ENCODE peak calls at places on chromosomes 5 and 9, in nine cellular contexts. One of them, this sample, is unnamed.
A peak's percentile ranks its signal among the peaks of the same experiment; 100 is the strongest.

GRCh38 chr9:77424993-77425392 is 223.1 kb downstream of the GNA14 start:
- DNase-seq in tibial artery: no peak
- DNase-seq in frontal cortex: no peak
- DNase-seq in activated CD8-positive, alpha-beta memory T cell treated with anti-CD3 and anti-CD28 coated beads, Interleukin-2, amount 10 ng/mL, durations not matched to agents 7 days and 5 days: no peak
- DNase-seq in A172: no peak
- DNase-seq in sciatic nerve: no peak
- DNase-seq in naive thymus-derived CD4-positive, alpha-beta T cell: no peak
- DNase-seq in naive thymus-derived CD8-positive, alpha-beta T cell: no peak
- DNase-seq in RPMI7951: no peak
- DNase-seq in this sample: no peak

GRCh38 chr5:141245250-141245717 is at the start of gene PCDHB15:
- DNase-seq in tibial artery: no peak
- DNase-seq in frontal cortex: no peak
- DNase-seq in activated CD8-positive, alpha-beta memory T cell treated with anti-CD3 and anti-CD28 coated beads, Interleukin-2, amount 10 ng/mL, durations not matched to agents 7 days and 5 days: no peak
- DNase-seq in A172: no peak
- DNase-seq in sciatic nerve: no peak
- DNase-seq in naive thymus-derived CD4-positive, alpha-beta T cell: peak; percentile 6
- DNase-seq in naive thymus-derived CD8-positive, alpha-beta T cell: no peak
- DNase-seq in RPMI7951: peak; percentile 47
- DNase-seq in this sample: peak; percentile 55

GRCh38 chr5:136190904-136191303 is 2.1 kb downstream of the SMIM32 start:
- DNase-seq in tibial artery: no peak
- DNase-seq in frontal cortex: no peak
- DNase-seq in activated CD8-positive, alpha-beta memory T cell treated with anti-CD3 and anti-CD28 coated beads, Interleukin-2, amount 10 ng/mL, durations not matched to agents 7 days and 5 days: no peak
- DNase-seq in A172: no peak
- DNase-seq in sciatic nerve: no peak
- DNase-seq in naive thymus-derived CD4-positive, alpha-beta T cell: no peak
- DNase-seq in naive thymus-derived CD8-positive, alpha-beta T cell: no peak
- DNase-seq in RPMI7951: no peak
- DNase-seq in this sample: no peak

GRCh38 chr5:123754167-123754840 is 242.3 kb downstream of the CSNK1G3 start:
- DNase-seq in tibial artery: no peak
- DNase-seq in frontal cortex: no peak
- DNase-seq in activated CD8-positive, alpha-beta memory T cell treated with anti-CD3 and anti-CD28 coated beads, Interleukin-2, amount 10 ng/mL, durations not matched to agents 7 days and 5 days: no peak
- DNase-seq in A172: no peak
- DNase-seq in sciatic nerve: no peak
- DNase-seq in naive thymus-derived CD4-positive, alpha-beta T cell: no peak
- DNase-seq in naive thymus-derived CD8-positive, alpha-beta T cell: no peak
- DNase-seq in RPMI7951: peak; percentile 20
- DNase-seq in this sample: no peak

GRCh38 chr9:80242022-80242421 is 670.3 kb downstream of the TLE4 start:
- DNase-seq in tibial artery: no peak
- DNase-seq in frontal cortex: no peak
- DNase-seq in activated CD8-positive, alpha-beta memory T cell treated with anti-CD3 and anti-CD28 coated beads, Interleukin-2, amount 10 ng/mL, durations not matched to agents 7 days and 5 days: no peak
- DNase-seq in A172: no peak
- DNase-seq in sciatic nerve: no peak
- DNase-seq in naive thymus-derived CD4-positive, alpha-beta T cell: no peak
- DNase-seq in naive thymus-derived CD8-positive, alpha-beta T cell: no peak
- DNase-seq in RPMI7951: no peak
- DNase-seq in this sample: no peak

GRCh38 chr9:37531699-37532098 is 44.5 kb downstream of the FBXO10 start:
- DNase-seq in tibial artery: no peak
- DNase-seq in frontal cortex: no peak
- DNase-seq in activated CD8-positive, alpha-beta memory T cell treated with anti-CD3 and anti-CD28 coated beads, Interleukin-2, amount 10 ng/mL, durations not matched to agents 7 days and 5 days: peak; percentile 55
- DNase-seq in A172: no peak
- DNase-seq in sciatic nerve: no peak
- DNase-seq in naive thymus-derived CD4-positive, alpha-beta T cell: peak; percentile 15
- DNase-seq in naive thymus-derived CD8-positive, alpha-beta T cell: no peak
- DNase-seq in RPMI7951: no peak
- DNase-seq in this sample: no peak

GRCh38 chr5:132090107-132090506 is 16.5 kb downstream of the CSF2 start:
- DNase-seq in tibial artery: no peak
- DNase-seq in frontal cortex: no peak
- DNase-seq in activated CD8-positive, alpha-beta memory T cell treated with anti-CD3 and anti-CD28 coated beads, Interleukin-2, amount 10 ng/mL, durations not matched to agents 7 days and 5 days: no peak
- DNase-seq in A172: peak; percentile 99
- DNase-seq in sciatic nerve: no peak
- DNase-seq in naive thymus-derived CD4-positive, alpha-beta T cell: no peak
- DNase-seq in naive thymus-derived CD8-positive, alpha-beta T cell: no peak
- DNase-seq in RPMI7951: peak; percentile 99
- DNase-seq in this sample: no peak

GRCh38 chr9:73162987-73163763 is 11.5 kb downstream of the ANXA1 start:
- DNase-seq in tibial artery: no peak
- DNase-seq in frontal cortex: no peak
- DNase-seq in activated CD8-positive, alpha-beta memory T cell treated with anti-CD3 and anti-CD28 coated beads, Interleukin-2, amount 10 ng/mL, durations not matched to agents 7 days and 5 days: no peak
- DNase-seq in A172: no peak
- DNase-seq in sciatic nerve: no peak
- DNase-seq in naive thymus-derived CD4-positive, alpha-beta T cell: no peak
- DNase-seq in naive thymus-derived CD8-positive, alpha-beta T cell: no peak
- DNase-seq in RPMI7951: no peak
- DNase-seq in this sample: no peak

GRCh38 chr5:116375926-116376325 is 198.7 kb downstream of the SEMA6A start:
- DNase-seq in tibial artery: no peak
- DNase-seq in frontal cortex: no peak
- DNase-seq in activated CD8-positive, alpha-beta memory T cell treated with anti-CD3 and anti-CD28 coated beads, Interleukin-2, amount 10 ng/mL, durations not matched to agents 7 days and 5 days: no peak
- DNase-seq in A172: no peak
- DNase-seq in sciatic nerve: no peak
- DNase-seq in naive thymus-derived CD4-positive, alpha-beta T cell: no peak
- DNase-seq in naive thymus-derived CD8-positive, alpha-beta T cell: no peak
- DNase-seq in RPMI7951: no peak
- DNase-seq in this sample: peak; percentile 41

GRCh38 chr5:139725073-139725830 is 70.4 kb upstream of the PSD2 start:
- DNase-seq in tibial artery: peak; percentile 74
- DNase-seq in frontal cortex: no peak
- DNase-seq in activated CD8-positive, alpha-beta memory T cell treated with anti-CD3 and anti-CD28 coated beads, Interleukin-2, amount 10 ng/mL, durations not matched to agents 7 days and 5 days: no peak
- DNase-seq in A172: peak; percentile 95
- DNase-seq in sciatic nerve: no peak
- DNase-seq in naive thymus-derived CD4-positive, alpha-beta T cell: no peak
- DNase-seq in naive thymus-derived CD8-positive, alpha-beta T cell: no peak
- DNase-seq in RPMI7951: peak; percentile 91
- DNase-seq in this sample: no peak

GRCh38 chr5:132180134-132180745 is 47.4 kb downstream of the P4HA2 start:
- DNase-seq in tibial artery: no peak
- DNase-seq in frontal cortex: peak; percentile 38
- DNase-seq in activated CD8-positive, alpha-beta memory T cell treated with anti-CD3 and anti-CD28 coated beads, Interleukin-2, amount 10 ng/mL, durations not matched to agents 7 days and 5 days: no peak
- DNase-seq in A172: peak; percentile 82
- DNase-seq in sciatic nerve: no peak
- DNase-seq in naive thymus-derived CD4-positive, alpha-beta T cell: peak; percentile 19
- DNase-seq in naive thymus-derived CD8-positive, alpha-beta T cell: peak; percentile 13
- DNase-seq in RPMI7951: peak; percentile 73
- DNase-seq in this sample: peak; percentile 70

GRCh38 chr9:134222018-134222573 is 57.7 kb upstream of the RNU6ATAC start:
- DNase-seq in tibial artery: no peak
- DNase-seq in frontal cortex: no peak
- DNase-seq in activated CD8-positive, alpha-beta memory T cell treated with anti-CD3 and anti-CD28 coated beads, Interleukin-2, amount 10 ng/mL, durations not matched to agents 7 days and 5 days: no peak
- DNase-seq in A172: no peak
- DNase-seq in sciatic nerve: peak; percentile 53
- DNase-seq in naive thymus-derived CD4-positive, alpha-beta T cell: no peak
- DNase-seq in naive thymus-derived CD8-positive, alpha-beta T cell: no peak
- DNase-seq in RPMI7951: no peak
- DNase-seq in this sample: no peak

GRCh38 chr9:81849631-81850259 is 78.5 kb upstream of the SPATA31D4 start:
- DNase-seq in tibial artery: no peak
- DNase-seq in frontal cortex: no peak
- DNase-seq in activated CD8-positive, alpha-beta memory T cell treated with anti-CD3 and anti-CD28 coated beads, Interleukin-2, amount 10 ng/mL, durations not matched to agents 7 days and 5 days: no peak
- DNase-seq in A172: peak; percentile 89
- DNase-seq in sciatic nerve: no peak
- DNase-seq in naive thymus-derived CD4-positive, alpha-beta T cell: no peak
- DNase-seq in naive thymus-derived CD8-positive, alpha-beta T cell: no peak
- DNase-seq in RPMI7951: peak; percentile 25
- DNase-seq in this sample: no peak

GRCh38 chr5:94691947-94692346 is 73.5 kb downstream of the SLF1 start:
- DNase-seq in tibial artery: no peak
- DNase-seq in frontal cortex: no peak
- DNase-seq in activated CD8-positive, alpha-beta memory T cell treated with anti-CD3 and anti-CD28 coated beads, Interleukin-2, amount 10 ng/mL, durations not matched to agents 7 days and 5 days: no peak
- DNase-seq in A172: peak; percentile 11
- DNase-seq in sciatic nerve: no peak
- DNase-seq in naive thymus-derived CD4-positive, alpha-beta T cell: no peak
- DNase-seq in naive thymus-derived CD8-positive, alpha-beta T cell: no peak
- DNase-seq in RPMI7951: peak; percentile 68
- DNase-seq in this sample: no peak

GRCh38 chr9:24479696-24480095 is 66.0 kb downstream of the IZUMO3 start:
- DNase-seq in tibial artery: no peak
- DNase-seq in frontal cortex: no peak
- DNase-seq in activated CD8-positive, alpha-beta memory T cell treated with anti-CD3 and anti-CD28 coated beads, Interleukin-2, amount 10 ng/mL, durations not matched to agents 7 days and 5 days: no peak
- DNase-seq in A172: no peak
- DNase-seq in sciatic nerve: no peak
- DNase-seq in naive thymus-derived CD4-positive, alpha-beta T cell: no peak
- DNase-seq in naive thymus-derived CD8-positive, alpha-beta T cell: no peak
- DNase-seq in RPMI7951: no peak
- DNase-seq in this sample: no peak

GRCh38 chr5:76472338-76473336 is 69.6 kb downstream of the IQGAP2 start:
- DNase-seq in tibial artery: no peak
- DNase-seq in frontal cortex: no peak
- DNase-seq in activated CD8-positive, alpha-beta memory T cell treated with anti-CD3 and anti-CD28 coated beads, Interleukin-2, amount 10 ng/mL, durations not matched to agents 7 days and 5 days: no peak
- DNase-seq in A172: no peak
- DNase-seq in sciatic nerve: no peak
- DNase-seq in naive thymus-derived CD4-positive, alpha-beta T cell: peak; percentile 32
- DNase-seq in naive thymus-derived CD8-positive, alpha-beta T cell: no peak
- DNase-seq in RPMI7951: peak; percentile 1
- DNase-seq in this sample: no peak

GRCh38 chr9:3906437-3907213 is 380.8 kb upstream of the RFX3 start:
- DNase-seq in tibial artery: no peak
- DNase-seq in frontal cortex: no peak
- DNase-seq in activated CD8-positive, alpha-beta memory T cell treated with anti-CD3 and anti-CD28 coated beads, Interleukin-2, amount 10 ng/mL, durations not matched to agents 7 days and 5 days: no peak
- DNase-seq in A172: peak; percentile 91
- DNase-seq in sciatic nerve: no peak
- DNase-seq in naive thymus-derived CD4-positive, alpha-beta T cell: no peak
- DNase-seq in naive thymus-derived CD8-positive, alpha-beta T cell: no peak
- DNase-seq in RPMI7951: peak; percentile 91
- DNase-seq in this sample: peak; percentile 62

GRCh38 chr9:137506274-137506673 is 43.9 kb downstream of the PNPLA7 start:
- DNase-seq in tibial artery: no peak
- DNase-seq in frontal cortex: no peak
- DNase-seq in activated CD8-positive, alpha-beta memory T cell treated with anti-CD3 and anti-CD28 coated beads, Interleukin-2, amount 10 ng/mL, durations not matched to agents 7 days and 5 days: no peak
- DNase-seq in A172: no peak
- DNase-seq in sciatic nerve: no peak
- DNase-seq in naive thymus-derived CD4-positive, alpha-beta T cell: no peak
- DNase-seq in naive thymus-derived CD8-positive, alpha-beta T cell: no peak
- DNase-seq in RPMI7951: no peak
- DNase-seq in this sample: no peak

GRCh38 chr5:39208471-39208870 is 10.9 kb downstream of the FYB1 start:
- DNase-seq in tibial artery: no peak
- DNase-seq in frontal cortex: no peak
- DNase-seq in activated CD8-positive, alpha-beta memory T cell treated with anti-CD3 and anti-CD28 coated beads, Interleukin-2, amount 10 ng/mL, durations not matched to agents 7 days and 5 days: peak; percentile 78
- DNase-seq in A172: no peak
- DNase-seq in sciatic nerve: no peak
- DNase-seq in naive thymus-derived CD4-positive, alpha-beta T cell: no peak
- DNase-seq in naive thymus-derived CD8-positive, alpha-beta T cell: no peak
- DNase-seq in RPMI7951: no peak
- DNase-seq in this sample: no peak

GRCh38 chr9:27528886-27529315 is 713 bp downstream of the MOB3B start:
- DNase-seq in tibial artery: peak; percentile 52
- DNase-seq in frontal cortex: peak; percentile 57
- DNase-seq in activated CD8-positive, alpha-beta memory T cell treated with anti-CD3 and anti-CD28 coated beads, Interleukin-2, amount 10 ng/mL, durations not matched to agents 7 days and 5 days: peak; percentile 56
- DNase-seq in A172: no peak
- DNase-seq in sciatic nerve: peak; percentile 71
- DNase-seq in naive thymus-derived CD4-positive, alpha-beta T cell: peak; percentile 22
- DNase-seq in naive thymus-derived CD8-positive, alpha-beta T cell: peak; percentile 33
- DNase-seq in RPMI7951: no peak
- DNase-seq in this sample: no peak

GRCh38 chr9:81851340-81851739 is 76.9 kb upstream of the SPATA31D4 start:
- DNase-seq in tibial artery: no peak
- DNase-seq in frontal cortex: no peak
- DNase-seq in activated CD8-positive, alpha-beta memory T cell treated with anti-CD3 and anti-CD28 coated beads, Interleukin-2, amount 10 ng/mL, durations not matched to agents 7 days and 5 days: no peak
- DNase-seq in A172: no peak
- DNase-seq in sciatic nerve: no peak
- DNase-seq in naive thymus-derived CD4-positive, alpha-beta T cell: no peak
- DNase-seq in naive thymus-derived CD8-positive, alpha-beta T cell: no peak
- DNase-seq in RPMI7951: no peak
- DNase-seq in this sample: no peak

GRCh38 chr5:116614603-116614920 is 39.9 kb upstream of the SEMA6A start:
- DNase-seq in tibial artery: no peak
- DNase-seq in frontal cortex: no peak
- DNase-seq in activated CD8-positive, alpha-beta memory T cell treated with anti-CD3 and anti-CD28 coated beads, Interleukin-2, amount 10 ng/mL, durations not matched to agents 7 days and 5 days: no peak
- DNase-seq in A172: no peak
- DNase-seq in sciatic nerve: no peak
- DNase-seq in naive thymus-derived CD4-positive, alpha-beta T cell: no peak
- DNase-seq in naive thymus-derived CD8-positive, alpha-beta T cell: no peak
- DNase-seq in RPMI7951: no peak
- DNase-seq in this sample: no peak

GRCh38 chr5:168364151-168364661 is 72.8 kb downstream of the WWC1 start:
- DNase-seq in tibial artery: no peak
- DNase-seq in frontal cortex: no peak
- DNase-seq in activated CD8-positive, alpha-beta memory T cell treated with anti-CD3 and anti-CD28 coated beads, Interleukin-2, amount 10 ng/mL, durations not matched to agents 7 days and 5 days: no peak
- DNase-seq in A172: peak; percentile 53
- DNase-seq in sciatic nerve: no peak
- DNase-seq in naive thymus-derived CD4-positive, alpha-beta T cell: no peak
- DNase-seq in naive thymus-derived CD8-positive, alpha-beta T cell: no peak
- DNase-seq in RPMI7951: peak; percentile 23
- DNase-seq in this sample: no peak

GRCh38 chr9:17613723-17614122 is 34.9 kb downstream of the SH3GL2 start:
- DNase-seq in tibial artery: no peak
- DNase-seq in frontal cortex: no peak
- DNase-seq in activated CD8-positive, alpha-beta memory T cell treated with anti-CD3 and anti-CD28 coated beads, Interleukin-2, amount 10 ng/mL, durations not matched to agents 7 days and 5 days: no peak
- DNase-seq in A172: peak; percentile 61
- DNase-seq in sciatic nerve: no peak
- DNase-seq in naive thymus-derived CD4-positive, alpha-beta T cell: no peak
- DNase-seq in naive thymus-derived CD8-positive, alpha-beta T cell: no peak
- DNase-seq in RPMI7951: peak; percentile 73
- DNase-seq in this sample: no peak

GRCh38 chr9:112867275-112867991 is 23.2 kb downstream of the SLC46A2 start:
- DNase-seq in tibial artery: no peak
- DNase-seq in frontal cortex: no peak
- DNase-seq in activated CD8-positive, alpha-beta memory T cell treated with anti-CD3 and anti-CD28 coated beads, Interleukin-2, amount 10 ng/mL, durations not matched to agents 7 days and 5 days: no peak
- DNase-seq in A172: peak; percentile 86
- DNase-seq in sciatic nerve: no peak
- DNase-seq in naive thymus-derived CD4-positive, alpha-beta T cell: no peak
- DNase-seq in naive thymus-derived CD8-positive, alpha-beta T cell: no peak
- DNase-seq in RPMI7951: peak; percentile 67
- DNase-seq in this sample: peak; percentile 40

GRCh38 chr9:92614123-92614510 is 55.8 kb downstream of the IPPK start:
- DNase-seq in tibial artery: no peak
- DNase-seq in frontal cortex: no peak
- DNase-seq in activated CD8-positive, alpha-beta memory T cell treated with anti-CD3 and anti-CD28 coated beads, Interleukin-2, amount 10 ng/mL, durations not matched to agents 7 days and 5 days: no peak
- DNase-seq in A172: no peak
- DNase-seq in sciatic nerve: no peak
- DNase-seq in naive thymus-derived CD4-positive, alpha-beta T cell: no peak
- DNase-seq in naive thymus-derived CD8-positive, alpha-beta T cell: no peak
- DNase-seq in RPMI7951: no peak
- DNase-seq in this sample: no peak

GRCh38 chr9:69548676-69549075 is 123.5 kb downstream of the APBA1 start:
- DNase-seq in tibial artery: no peak
- DNase-seq in frontal cortex: no peak
- DNase-seq in activated CD8-positive, alpha-beta memory T cell treated with anti-CD3 and anti-CD28 coated beads, Interleukin-2, amount 10 ng/mL, durations not matched to agents 7 days and 5 days: no peak
- DNase-seq in A172: no peak
- DNase-seq in sciatic nerve: no peak
- DNase-seq in naive thymus-derived CD4-positive, alpha-beta T cell: no peak
- DNase-seq in naive thymus-derived CD8-positive, alpha-beta T cell: no peak
- DNase-seq in RPMI7951: peak; percentile 19
- DNase-seq in this sample: no peak

GRCh38 chr5:123754903-123755302 is 242.9 kb downstream of the CSNK1G3 start:
- DNase-seq in tibial artery: no peak
- DNase-seq in frontal cortex: no peak
- DNase-seq in activated CD8-positive, alpha-beta memory T cell treated with anti-CD3 and anti-CD28 coated beads, Interleukin-2, amount 10 ng/mL, durations not matched to agents 7 days and 5 days: no peak
- DNase-seq in A172: no peak
- DNase-seq in sciatic nerve: no peak
- DNase-seq in naive thymus-derived CD4-positive, alpha-beta T cell: no peak
- DNase-seq in naive thymus-derived CD8-positive, alpha-beta T cell: no peak
- DNase-seq in RPMI7951: no peak
- DNase-seq in this sample: no peak

GRCh38 chr5:87308024-87308423 is 40.3 kb downstream of the RASA1 start:
- DNase-seq in tibial artery: no peak
- DNase-seq in frontal cortex: no peak
- DNase-seq in activated CD8-positive, alpha-beta memory T cell treated with anti-CD3 and anti-CD28 coated beads, Interleukin-2, amount 10 ng/mL, durations not matched to agents 7 days and 5 days: no peak
- DNase-seq in A172: no peak
- DNase-seq in sciatic nerve: no peak
- DNase-seq in naive thymus-derived CD4-positive, alpha-beta T cell: no peak
- DNase-seq in naive thymus-derived CD8-positive, alpha-beta T cell: no peak
- DNase-seq in RPMI7951: no peak
- DNase-seq in this sample: no peak

GRCh38 chr9:103941104-103941503 is 153.0 kb upstream of the SMC2 start:
- DNase-seq in tibial artery: no peak
- DNase-seq in frontal cortex: no peak
- DNase-seq in activated CD8-positive, alpha-beta memory T cell treated with anti-CD3 and anti-CD28 coated beads, Interleukin-2, amount 10 ng/mL, durations not matched to agents 7 days and 5 days: no peak
- DNase-seq in A172: no peak
- DNase-seq in sciatic nerve: no peak
- DNase-seq in naive thymus-derived CD4-positive, alpha-beta T cell: no peak
- DNase-seq in naive thymus-derived CD8-positive, alpha-beta T cell: no peak
- DNase-seq in RPMI7951: no peak
- DNase-seq in this sample: no peak

GRCh38 chr5:108989761-108990392 is 242.2 kb downstream of the FER start:
- DNase-seq in tibial artery: no peak
- DNase-seq in frontal cortex: no peak
- DNase-seq in activated CD8-positive, alpha-beta memory T cell treated with anti-CD3 and anti-CD28 coated beads, Interleukin-2, amount 10 ng/mL, durations not matched to agents 7 days and 5 days: no peak
- DNase-seq in A172: no peak
- DNase-seq in sciatic nerve: no peak
- DNase-seq in naive thymus-derived CD4-positive, alpha-beta T cell: no peak
- DNase-seq in naive thymus-derived CD8-positive, alpha-beta T cell: no peak
- DNase-seq in RPMI7951: no peak
- DNase-seq in this sample: no peak